ENCODE peak calls at places on chromosomes 4 and X, in five cellular contexts. Q is left lung, K is OCI-LY7, B is suprapubic skin, W is IMR-90. I is an unnamed sample. For H3K9me3, the result is how much of the 10 kb centered on the place peaks cover.

GRCh38 chrX:39681885-39682284 is 415.9 kb downstream of the BCOR start:
- DNase-seq in W (no peak), K (no peak), B (no peak), Q (no peak), I (no peak)

GRCh38 chr4:76762136-76763130 is 135.5 kb downstream of the SOWAHB start:
- DNase-seq in W (no peak), K (no peak), Q (no peak), B (no peak), I (no peak)

GRCh38 chrX:50450324-50450723 is 20.3 kb downstream of the DGKK start:
- DNase-seq in W (no peak), B (no peak), Q (no peak), K (no peak), I (no peak)

GRCh38 chr4:8182858-8183725 is 16.0 kb upstream of the SH3TC1 start:
- DNase-seq in W (peak), K (no peak), B (no peak), Q (peak), I (peak)

GRCh38 chrX:11555759-11556158 is 110.0 kb downstream of the ARHGAP6 start:
- DNase-seq in K (no peak), Q (no peak), W (no peak), B (no peak), I (no peak)

GRCh38 chr4:157220026-157220881 is at the start of gene GRIA2:
- DNase-seq in B (no peak), K (no peak), Q (peak), W (peak), I (no peak)

GRCh38 chrX:42943051-42943450 is 165.1 kb upstream of the PPP1R2C start:
- DNase-seq in W (no peak), Q (no peak), K (peak), B (no peak), I (no peak)

GRCh38 chr4:157713342-157713741 is 459.5 kb downstream of the GASK1B start:
- DNase-seq in B (no peak), W (no peak), K (no peak), Q (no peak), I (no peak)

GRCh38 chrX:107482046-107482445 is 32.6 kb downstream of the FRMPD3 start:
- DNase-seq in K (no peak), B (no peak), W (no peak), Q (no peak), I (no peak)

GRCh38 chrX:15908891-15909290 is 54.3 kb upstream of the AP1S2 start:
- DNase-seq in B (no peak), Q (no peak), K (no peak), W (no peak), I (no peak)

GRCh38 chrX:110795645-110796510 is at the start of gene CHRDL1:
- DNase-seq in K (no peak), W (no peak), B (peak), Q (peak), I (no peak)

GRCh38 chr4:53676402-53676871 is 85.2 kb upstream of the LNX1 start:
- DNase-seq in W (peak), Q (no peak), B (no peak), K (no peak), I (no peak)

GRCh38 chr4:146334862-146335449 is 120.6 kb downstream of the REELD1 start:
- DNase-seq in B (no peak), W (no peak), Q (no peak), K (no peak), I (no peak)

GRCh38 chr4:528835-529234 is 29.8 kb downstream of the PIGG start:
- DNase-seq in W (no peak), K (no peak), Q (no peak), B (no peak), I (no peak)

GRCh38 chr4:173333658-173334084 is 487 bp downstream of the HMGB2 start:
- DNase-seq in W (peak), K (peak), Q (peak), B (peak), I (no peak)

GRCh38 chr4:10022346-10023049 is 1.2 kb upstream of the SLC2A9 start:
- DNase-seq in Q (no peak), K (no peak), W (no peak), B (peak), I (no peak)

GRCh38 chrX:22135994-22136684 is 104.0 kb downstream of the PHEX start:
- DNase-seq in W (peak), Q (no peak), B (no peak), K (peak), I (no peak)

GRCh38 chr4:109278594-109279031 is 23.8 kb downstream of the COL25A1 start:
- DNase-seq in K (peak), Q (no peak), W (no peak), B (no peak), I (no peak)

GRCh38 chrX:51891821-51892551 is 1.4 kb upstream of the MAGED1 start:
- DNase-seq in Q (no peak), K (peak), W (peak), B (no peak), I (no peak)

GRCh38 chr4:153634737-153635353 is 49.2 kb upstream of the TLR2 start:
- DNase-seq in K (peak), Q (no peak), B (no peak), W (peak), I (no peak)

GRCh38 chr4:38710053-38710452 is 46.1 kb downstream of the KLF3 start:
- DNase-seq in Q (no peak), B (no peak), K (no peak), W (no peak), I (no peak)

GRCh38 chrX:41333744-41333993 is 293 bp upstream of the DDX3X start:
- DNase-seq in W (peak), Q (no peak), B (no peak), K (peak), I (peak)

GRCh38 chrX:3221643-3222042 is 124.8 kb downstream of the MXRA5 start:
- DNase-seq in K (no peak), B (no peak), W (no peak), Q (no peak), I (no peak)

GRCh38 chr4:173524218-173525117 is 5.6 kb downstream of the HAND2 start:
- DNase-seq in K (no peak), B (no peak), Q (no peak), W (no peak), I (no peak)

GRCh38 chrX:47366051-47366722 is 4.2 kb upstream of the ZNF157 start:
- DNase-seq in K (peak), B (peak), Q (peak), W (peak), I (peak)

GRCh38 chr4:173272987-173273386 is 61.2 kb downstream of the HMGB2 start:
- DNase-seq in B (no peak), W (peak), K (no peak), Q (no peak), I (no peak)

GRCh38 chrX:149497626-149498025 is 7.5 kb downstream of the IDS start:
- DNase-seq in W (peak), Q (no peak), K (no peak), B (no peak), I (no peak)

GRCh38 chr4:59553739-59554126 is 1646.4 kb upstream of the ADGRL3 start:
- DNase-seq in B (no peak), W (no peak), K (no peak), Q (no peak), I (no peak)

GRCh38 chrX:110180928-110181310 is 137.0 kb downstream of the AMMECR1 start:
- DNase-seq in K (no peak), W (peak), Q (no peak), B (no peak), I (no peak)

GRCh38 chr4:166078956-166079355 is 205.9 kb downstream of the TLL1 start:
- DNase-seq in K (no peak), W (no peak), Q (no peak), B (no peak), I (no peak)

GRCh38 chr4:162229670-162230069 is 65.9 kb upstream of the FSTL5 start:
- DNase-seq in Q (no peak), K (no peak), W (no peak), B (no peak), I (no peak)

GRCh38 chr4:163482197-163482596 is 8.6 kb upstream of the TKTL2 start:
- DNase-seq in Q (no peak), K (peak), W (no peak), B (no peak), I (no peak)

GRCh38 chrX:143934542-143934941 is 50.7 kb downstream of the UBE2NL start:
- DNase-seq in B (no peak), W (no peak), Q (no peak), K (no peak), I (no peak)

GRCh38 chr4:185143596-185143969 is 517 bp downstream of the SLC25A4 start:
- DNase-seq in Q (peak), W (peak), B (no peak), K (peak), I (no peak)
- H3K27ac ChIP-seq in Q (no peak), W (no peak), B (peak), K (no peak), I (no peak)

GRCh38 chr4:102623622-102624021 is 122.5 kb downstream of the NFKB1 start:
- DNase-seq in W (peak), B (no peak), Q (no peak), K (peak), I (no peak)
- TF ChIP-seq CTCF in W (peak), B (no peak), Q (no peak), K (peak), I (peak)

DNA sequence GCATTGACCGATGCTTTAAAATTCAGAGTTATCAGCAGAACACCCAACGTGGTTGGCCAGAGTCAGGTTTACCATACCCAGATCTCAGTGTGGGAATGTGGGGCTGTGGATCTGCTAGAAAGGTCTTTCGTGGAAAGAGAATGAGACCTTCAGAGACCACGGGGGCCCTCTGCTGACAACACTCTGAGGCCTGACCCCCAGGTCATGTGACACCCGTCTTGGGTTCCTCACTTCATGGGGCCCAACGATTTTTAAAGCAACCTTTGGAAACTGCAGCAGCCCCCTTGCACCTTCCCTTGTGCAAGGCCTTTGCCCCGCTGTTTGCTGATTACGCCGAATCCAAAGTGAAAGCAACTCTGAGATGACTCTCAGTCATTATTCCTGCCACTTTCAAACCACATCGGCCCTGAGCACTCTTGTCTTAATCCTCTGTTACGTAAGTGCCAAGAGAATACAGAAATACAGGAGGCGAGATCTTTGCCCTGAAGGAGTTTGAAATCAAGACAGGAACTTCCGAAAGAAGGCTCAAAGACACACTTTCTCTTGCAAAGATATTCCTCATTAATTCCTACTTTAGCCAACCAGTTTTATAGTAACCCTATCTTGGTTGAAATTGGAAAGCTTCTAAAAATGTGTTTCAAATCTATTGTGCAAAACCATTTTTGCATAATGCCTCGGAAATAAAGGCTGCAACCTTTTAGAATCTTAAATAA is 88.3 kb downstream of the EVC2 start:
- DNase-seq in K (no peak), B (no peak), Q (no peak), W (no peak), I (no peak)
- H3K9me3 ChIP-seq in K (under half), B (under half), Q (under half), W (under half), I (under half)

GRCh38 chrX:72272868-72273267 is 4.2 kb downstream of the RPS4X start:
- DNase-seq in Q (no peak), K (no peak), W (peak), B (no peak), I (no peak)

GRCh38 chrX:72271812-72272211 is 5.2 kb downstream of the RPS4X start:
- DNase-seq in W (no peak), Q (no peak), B (no peak), K (no peak), I (no peak)

GRCh38 chrX:72271091-72271490 is 6.0 kb downstream of the RPS4X start:
- DNase-seq in K (no peak), B (no peak), Q (no peak), W (no peak), I (no peak)

GRCh38 chrX:72274526-72274925 is 2.5 kb downstream of the RPS4X start:
- DNase-seq in Q (no peak), B (no peak), W (no peak), K (no peak), I (no peak)

GRCh38 chrX:72273718-72274117 is 3.3 kb downstream of the RPS4X start:
- DNase-seq in Q (no peak), K (no peak), W (no peak), B (no peak), I (no peak)
- H3K27ac ChIP-seq in Q (no peak), K (no peak), W (no peak), B (no peak), I (peak)

DNA sequence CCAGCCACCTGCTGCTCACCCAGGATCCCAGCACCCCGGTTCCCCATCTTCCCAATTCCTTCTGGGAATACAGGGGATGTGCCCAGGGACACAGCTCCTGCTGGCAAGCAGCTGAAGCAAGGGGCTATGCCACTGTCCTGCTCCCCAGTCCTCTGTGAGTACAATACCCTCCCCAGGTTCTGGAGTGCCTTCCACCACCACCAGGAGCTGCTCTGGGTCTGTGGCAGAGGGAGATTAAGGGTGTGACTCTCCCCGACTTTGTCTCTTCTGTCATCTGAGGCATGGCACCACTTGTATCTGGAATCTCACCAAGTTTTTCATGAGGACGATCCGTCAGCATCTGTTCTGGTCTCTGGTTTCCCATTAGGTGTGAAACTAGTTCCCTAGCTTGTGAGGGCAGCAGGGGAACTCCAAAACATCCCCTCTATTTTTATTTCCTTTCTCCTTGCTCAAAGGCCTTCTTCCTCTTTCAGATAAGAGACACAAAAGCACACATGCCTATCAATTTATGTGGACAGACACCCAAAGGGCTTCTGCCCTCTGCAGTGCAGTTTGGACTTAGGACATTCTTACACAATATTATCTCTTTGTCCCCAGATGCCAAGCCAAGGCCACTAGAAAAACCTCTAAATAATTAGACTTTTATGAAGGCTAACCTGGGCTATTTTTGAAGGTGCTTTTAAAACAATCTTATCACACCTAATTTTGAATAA is 26.8 kb downstream of the MGST2 start:
- DNase-seq in W (no peak), B (no peak), Q (no peak), K (no peak), I (no peak)
- TF ChIP-seq CTCF in W (peak), B (peak), Q (no peak), K (no peak), I (no peak)

GRCh38 chr4:6596948-6597347 is 22.0 kb downstream of the MAN2B2 start:
- DNase-seq in Q (no peak), B (no peak), W (no peak), K (no peak), I (no peak)
- H3K9me3 ChIP-seq in Q (under half), B (under half), W (under half), K (under half), I (under half)

DNA sequence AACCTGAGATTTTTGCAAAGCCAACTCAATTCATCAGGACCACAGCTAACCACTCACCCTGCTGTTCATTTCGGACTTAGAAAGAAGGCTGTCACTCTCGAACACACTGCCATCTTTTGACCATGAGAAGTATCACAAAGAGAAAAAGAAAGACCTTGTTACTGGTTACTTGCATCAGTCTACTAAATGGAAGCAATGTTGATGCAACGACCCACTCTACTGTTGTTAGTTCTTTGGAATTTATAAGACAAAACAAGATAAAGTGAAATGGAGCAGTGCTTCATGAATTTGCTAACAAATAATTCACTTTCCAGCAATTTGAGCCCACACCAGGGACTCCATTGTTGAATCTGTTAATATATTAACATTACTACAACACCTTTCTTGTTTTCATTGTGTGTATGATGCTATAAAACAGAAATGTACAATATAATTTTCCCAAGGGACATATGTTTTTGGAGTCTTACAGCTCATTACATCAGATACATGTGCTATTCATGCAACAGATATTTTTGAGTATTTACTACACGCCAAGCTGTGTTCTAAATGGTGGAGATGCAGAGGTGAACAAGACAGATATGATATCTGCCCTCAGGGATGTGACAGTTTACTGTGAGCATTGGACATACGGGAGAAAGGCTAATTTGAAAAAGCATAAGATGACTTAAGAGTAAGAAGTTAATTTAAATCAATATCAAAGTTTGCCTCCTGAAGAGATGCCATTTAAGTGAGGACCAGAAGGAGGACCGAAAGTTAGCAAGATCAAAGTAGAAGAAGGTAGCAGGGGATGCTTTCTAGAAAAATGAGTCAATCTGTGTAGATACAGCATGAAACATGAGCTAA is 87.2 kb downstream of the AREG start:
- DNase-seq in Q (no peak), W (peak), B (no peak), K (peak), I (no peak)
- H3K27ac ChIP-seq in Q (no peak), W (no peak), B (no peak), K (no peak), I (no peak)

GRCh38 chr4:26404597-26405323 is 83.9 kb downstream of the RBPJ start:
- DNase-seq in B (no peak), K (no peak), Q (no peak), W (no peak), I (no peak)
- TF ChIP-seq CTCF in B (no peak), K (peak), Q (no peak), W (no peak), I (no peak)

DNA sequence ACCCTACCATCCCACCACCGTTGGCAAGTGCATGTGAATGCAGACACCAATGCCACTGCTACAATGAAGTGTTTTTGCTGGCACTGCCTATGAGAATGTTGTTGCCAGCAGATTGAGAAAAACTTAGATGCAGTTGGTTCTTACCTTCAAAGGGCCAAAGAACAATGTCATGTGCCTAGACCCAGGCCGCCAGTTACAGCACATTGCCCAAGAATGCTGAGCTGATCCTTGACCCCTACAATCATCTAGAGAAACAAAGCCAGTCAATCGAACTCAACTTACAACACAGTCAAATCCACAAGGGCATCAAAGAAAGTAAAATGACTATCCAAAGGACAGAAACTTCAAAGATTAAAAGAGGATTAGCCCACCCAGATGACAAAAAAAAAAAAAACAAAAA is 102.4 kb upstream of the SPIN4 start:
- DNase-seq in W (no peak), Q (no peak), K (no peak), B (no peak), I (no peak)
- H3K9me3 ChIP-seq in W (under half), Q (under half), K (under half), B (under half), I (under half)

I was measured in RWPE2.